ENCODE peak calls at places on chromosomes 11 and 22, in four cellular contexts. One of them, this sample, is unnamed. For H3K4me1, the result is how much of the 10 kb centered on the place peaks cover.

GRCh38 chr11:44746894-44747293 is 20.1 kb downstream of the TSPAN18 start:
- DNase-seq in H9: peak
- DNase-seq in IMR-90: no peak
- DNase-seq in H1: no peak
- DNase-seq in this sample: no peak

GRCh38 chr11:3229673-3230630 is 2.3 kb downstream of the MRGPRE start:
- DNase-seq in H1: no peak
- DNase-seq in IMR-90: no peak
- DNase-seq in H9: no peak
- DNase-seq in this sample: no peak

GRCh38 chr22:35400335-35400680 is 368 bp downstream of the MCM5 start:
- DNase-seq in IMR-90: no peak
- DNase-seq in H1: no peak
- DNase-seq in H9: no peak
- DNase-seq in this sample: peak

GRCh38 chr11:104163100-104164027 is 583 bp downstream of the PDGFD start:
- DNase-seq in H1: no peak
- DNase-seq in H9: peak
- DNase-seq in IMR-90: peak
- DNase-seq in this sample: peak

GRCh38 chr22:20011123-20011992 is 5.3 kb downstream of the ARVCF start:
- DNase-seq in H1: no peak
- DNase-seq in IMR-90: no peak
- DNase-seq in H9: no peak
- DNase-seq in this sample: no peak

GRCh38 chr22:41479671-41480396 is 10.9 kb downstream of the ACO2 start:
- DNase-seq in H1: peak
- DNase-seq in H9: peak
- DNase-seq in IMR-90: peak
- DNase-seq in this sample: peak

GRCh38 chr11:77752518-77752917 is 68.0 kb downstream of the RSF1 start:
- DNase-seq in H1: peak
- DNase-seq in H9: peak
- DNase-seq in IMR-90: peak
- DNase-seq in this sample: peak

GRCh38 chr11:12271241-12271640 is 106.1 kb upstream of the PARVA start:
- DNase-seq in H9: no peak
- DNase-seq in IMR-90: no peak
- DNase-seq in H1: no peak
- DNase-seq in this sample: no peak

GRCh38 chr22:49838771-49839717 is 11.4 kb upstream of the BRD1 start:
- DNase-seq in H1: peak
- DNase-seq in H9: peak
- DNase-seq in IMR-90: peak
- DNase-seq in this sample: peak

GRCh38 chr11:73493838-73494598 is 103.9 kb downstream of the FAM168A start:
- DNase-seq in H9: peak
- DNase-seq in H1: peak
- DNase-seq in IMR-90: peak
- DNase-seq in this sample: peak

GRCh38 chr11:65609711-65610110 is 4.3 kb downstream of the MAP3K11 start:
- DNase-seq in H9: no peak
- DNase-seq in H1: no peak
- DNase-seq in IMR-90: no peak
- DNase-seq in this sample: no peak
- H3K4me1 ChIP-seq in H9: under half
- H3K4me1 ChIP-seq in H1: under half
- H3K4me1 ChIP-seq in IMR-90: under half
- H3K4me1 ChIP-seq in this sample: under half

GRCh38 chr11:129546266-129546665 is 170.6 kb downstream of the BARX2 start:
- DNase-seq in H9: no peak
- DNase-seq in H1: no peak
- DNase-seq in IMR-90: no peak
- DNase-seq in this sample: no peak
- H3K56ac ChIP-seq in H9: no peak
- H3K56ac ChIP-seq in H1: no peak
- H3K56ac ChIP-seq in IMR-90: no peak
- H3K56ac ChIP-seq in this sample: no peak

GRCh38 chr11:131462622-131463021 is 92.2 kb downstream of the NTM start:
- DNase-seq in IMR-90: no peak
- DNase-seq in H1: no peak
- DNase-seq in H9: no peak
- DNase-seq in this sample: no peak
- H3K4me1 ChIP-seq in IMR-90: under half
- H3K4me1 ChIP-seq in H1: under half
- H3K4me1 ChIP-seq in H9: under half
- H3K4me1 ChIP-seq in this sample: under half

GRCh38 chr22:37392929-37393328 is 34.4 kb downstream of the ELFN2 start:
- DNase-seq in H1: no peak
- DNase-seq in H9: no peak
- DNase-seq in IMR-90: no peak
- DNase-seq in this sample: no peak
- H3K56ac ChIP-seq in H1: no peak
- H3K56ac ChIP-seq in H9: no peak
- H3K56ac ChIP-seq in IMR-90: no peak
- H3K56ac ChIP-seq in this sample: no peak

DNA sequence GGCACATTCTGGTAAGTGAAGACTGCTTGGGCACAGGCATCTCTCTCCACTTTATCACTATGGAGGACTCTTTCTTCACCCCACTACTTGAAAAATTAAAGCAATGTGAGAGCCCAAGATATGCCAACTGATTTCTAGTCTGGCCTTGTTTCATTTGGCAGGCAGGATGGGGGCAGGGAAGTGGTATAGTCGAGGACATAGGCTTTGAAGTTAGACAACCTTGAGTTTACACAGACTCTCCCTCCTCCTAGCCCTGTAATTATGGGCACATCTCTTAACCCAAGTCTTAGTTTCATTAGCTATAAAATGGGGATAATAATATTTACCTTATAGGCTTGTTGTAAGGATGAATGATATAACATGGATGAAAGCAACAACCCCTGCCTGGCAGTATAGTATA is 15.3 kb downstream of the ADM start:
- DNase-seq in H9: no peak
- DNase-seq in IMR-90: no peak
- DNase-seq in H1: no peak
- DNase-seq in this sample: no peak
- H3K4me1 ChIP-seq in H9: under half
- H3K4me1 ChIP-seq in IMR-90: under half
- H3K4me1 ChIP-seq in H1: under half
- H3K4me1 ChIP-seq in this sample: under half

This sample was measured in mesendoderm.